ENCODE peak calls at places on chromosomes 1 and 21, in nine cellular contexts. Z is fibroblast of lung; M is CD8-positive, alpha-beta T cell; A is CD8-positive, alpha-beta memory T cell; O is sigmoid colon; I is OCI-LY7; N is cardiac muscle cell; D is upper lobe of right lung; R is neural progenitor cell. X is an unnamed sample.

GRCh38 chr1:30161953-30162352 is 561.4 kb downstream of the MATN1 start:
- DNase-seq in Z (no peak), M (no peak), A (no peak), O (no peak), I (no peak), N (no peak), D (no peak), R (no peak), X (no peak)

GRCh38 chr1:228650946-228651345 is 84.3 kb upstream of the RHOU start:
- DNase-seq in Z (no peak), M (no peak), A (no peak), O (no peak), I (no peak), N (no peak), D (no peak), R (no peak), X (no peak)

GRCh38 chr1:116855788-116856187 is 53.9 kb upstream of the PTGFRN start:
- DNase-seq in Z (peak; percentile 82), M (no peak), A (no peak), O (no peak), I (no peak), N (no peak), D (no peak), R (peak; percentile 36), X (no peak)

GRCh38 chr21:42845296-42845965 is 33.9 kb downstream of the WDR4 start:
- DNase-seq in Z (peak; percentile 10), M (no peak), A (no peak), O (peak; percentile 75), I (no peak), N (no peak), D (peak; percentile 73), R (no peak), X (no peak)

GRCh38 chr1:89271616-89272015 is 1.0 kb downstream of the GBP5 start:
- DNase-seq in Z (peak; percentile 1), M (no peak), A (no peak), O (no peak), I (no peak), N (no peak), D (no peak), R (no peak), X (no peak)

GRCh38 chr1:74065081-74065480 is 132.9 kb downstream of the LRRIQ3 start:
- DNase-seq in Z (no peak), M (no peak), A (no peak), O (no peak), I (no peak), N (no peak), D (no peak), R (no peak), X (no peak)

GRCh38 chr1:230781596-230781995 is 34.4 kb downstream of the CAPN9 start:
- DNase-seq in Z (no peak), M (no peak), A (no peak), O (no peak), I (no peak), N (no peak), D (no peak), R (no peak), X (no peak)

GRCh38 chr1:85940621-85941306 is 215.8 kb downstream of the COL24A1 start:
- DNase-seq in Z (peak; percentile 8), M (no peak), A (no peak), O (no peak), I (no peak), N (no peak), D (no peak), R (no peak), X (no peak)

GRCh38 chr1:216047821-216048220 is 375.4 kb downstream of the USH2A start:
- DNase-seq in Z (peak; percentile 17), M (no peak), A (no peak), O (no peak), I (no peak), N (no peak), D (no peak), R (no peak), X (no peak)

GRCh38 chr21:37562920-37563640 is 196.5 kb downstream of the DYRK1A start:
- DNase-seq in Z (no peak), M (no peak), A (no peak), O (peak; percentile 71), I (no peak), N (no peak), D (peak; percentile 71), R (no peak), X (peak; percentile 26)

GRCh38 chr1:22107126-22107525 is 35.8 kb downstream of the WNT4 start:
- DNase-seq in Z (no peak), M (no peak), A (no peak), O (no peak), I (no peak), N (no peak), D (no peak), R (no peak), X (no peak)

GRCh38 chr1:78560811-78561210 is 59.4 kb upstream of the IFI44L start:
- DNase-seq in Z (peak; percentile 28), M (no peak), A (no peak), O (no peak), I (no peak), N (no peak), D (no peak), R (no peak), X (no peak)

GRCh38 chr21:27570306-27570868 is 603.5 kb upstream of the ADAMTS5 start:
- DNase-seq in Z (peak; percentile 96), M (no peak), A (no peak), O (peak; percentile 83), I (no peak), N (no peak), D (no peak), R (no peak), X (peak; percentile 77)

GRCh38 chr1:36257375-36257767 is 33.1 kb downstream of the THRAP3 start:
- DNase-seq in Z (no peak), M (no peak), A (no peak), O (no peak), I (no peak), N (no peak), D (no peak), R (no peak), X (no peak)

GRCh38 chr1:117631361-117631760 is 25.5 kb downstream of the TENT5C start:
- DNase-seq in Z (no peak), M (no peak), A (no peak), O (no peak), I (peak; percentile 82), N (peak; percentile 3), D (no peak), R (no peak), X (no peak)

DNA sequence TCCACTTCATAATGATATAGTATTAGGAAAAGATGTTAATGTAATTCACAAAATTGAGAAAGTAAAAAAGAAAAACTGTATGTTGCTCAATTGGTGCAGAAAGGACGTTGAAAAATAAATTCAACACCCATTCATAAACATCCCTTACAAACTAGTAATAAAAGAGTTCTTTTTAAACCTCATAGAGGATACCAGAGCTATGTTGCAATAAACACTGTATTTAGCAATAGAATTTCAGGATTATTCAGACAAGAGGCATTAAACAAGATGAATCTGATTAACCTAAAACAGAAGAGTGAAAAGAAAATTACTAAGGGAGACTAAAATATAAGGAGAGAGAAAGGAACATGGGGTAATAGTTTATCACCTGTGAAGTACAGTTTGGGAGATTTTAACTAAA is 154.8 kb downstream of the NTPCR start:
- DNase-seq in Z (peak; percentile 84), M (no peak), A (no peak), O (no peak), I (no peak), N (no peak), D (no peak), R (no peak), X (no peak)
- H3K4me1 ChIP-seq in Z (no peaks in the 10 kb centered on the region), M (no peaks in the 10 kb centered on the region), A (no peaks in the 10 kb centered on the region), O (no peaks in the 10 kb centered on the region), I (no peaks in the 10 kb centered on the region), N (no peaks in the 10 kb centered on the region), D (no peaks in the 10 kb centered on the region), R (peaks cover 14% of the 10 kb centered on the region), X (no peaks in the 10 kb centered on the region)

GRCh38 chr1:91712981-91713841 is 172.7 kb downstream of the TGFBR3 start:
- DNase-seq in Z (peak; percentile 77), M (peak; percentile 32), A (peak; percentile 42), O (peak; percentile 89), I (no peak), N (no peak), D (no peak), R (no peak), X (peak; percentile 29)

GRCh38 chr1:91712393-91712792 is 173.6 kb downstream of the TGFBR3 start:
- DNase-seq in Z (no peak), M (no peak), A (no peak), O (no peak), I (no peak), N (no peak), D (no peak), R (no peak), X (no peak)

GRCh38 chr1:91710261-91710660 is 175.7 kb downstream of the TGFBR3 start:
- DNase-seq in Z (no peak), M (no peak), A (no peak), O (no peak), I (no peak), N (no peak), D (no peak), R (no peak), X (no peak)

GRCh38 chr1:91708691-91709090 is 177.3 kb downstream of the TGFBR3 start:
- DNase-seq in Z (no peak), M (no peak), A (no peak), O (no peak), I (no peak), N (no peak), D (no peak), R (no peak), X (no peak)

GRCh38 chr1:91711504-91712247 is 174.3 kb downstream of the TGFBR3 start:
- DNase-seq in Z (no peak), M (no peak), A (no peak), O (no peak), I (no peak), N (no peak), D (no peak), R (no peak), X (no peak)
- H3K4me1 ChIP-seq in Z (peaks cover 9% of the 10 kb centered on the region), M (peaks cover 6% of the 10 kb centered on the region), A (peaks cover 13% of the 10 kb centered on the region), O (peaks cover 3% of the 10 kb centered on the region), I (no peaks in the 10 kb centered on the region), N (peaks cover 27% of the 10 kb centered on the region), D (peaks cover 12% of the 10 kb centered on the region), R (peaks cover 8% of the 10 kb centered on the region), X (peaks cover 5% of the 10 kb centered on the region)

GRCh38 chr1:12099610-12100009 is 36.5 kb downstream of the TNFRSF8 start:
- DNase-seq in Z (no peak), M (no peak), A (no peak), O (no peak), I (no peak), N (no peak), D (no peak), R (no peak), X (no peak)
- H3K4me1 ChIP-seq in Z (no peaks in the 10 kb centered on the region), M (no peaks in the 10 kb centered on the region), A (peaks cover 5% of the 10 kb centered on the region), O (no peaks in the 10 kb centered on the region), I (no peaks in the 10 kb centered on the region), N (no peaks in the 10 kb centered on the region), D (no peaks in the 10 kb centered on the region), R (no peaks in the 10 kb centered on the region), X (no peaks in the 10 kb centered on the region)

DNA sequence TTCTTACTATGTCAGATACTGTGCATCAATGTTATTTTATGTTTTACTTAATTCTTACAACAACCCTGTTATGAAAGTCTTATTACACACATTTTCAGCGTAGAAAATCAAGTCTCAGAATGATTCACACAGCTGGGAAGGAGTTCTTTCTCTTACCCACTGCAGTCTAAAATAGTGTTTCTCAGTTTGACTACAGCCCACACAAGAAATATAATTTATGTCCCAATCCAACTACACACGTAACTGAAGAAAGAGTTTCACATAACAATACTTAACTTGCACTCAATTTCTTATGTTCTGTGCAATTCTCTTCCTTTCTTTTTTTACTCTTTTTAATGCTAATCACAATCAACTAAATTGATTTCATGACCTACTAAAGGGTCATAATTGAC is 252.8 kb upstream of the ADGRL2 start:
- DNase-seq in Z (no peak), M (no peak), A (no peak), O (no peak), I (no peak), N (no peak), D (no peak), R (no peak), X (no peak)
- H3K4me1 ChIP-seq in Z (no peaks in the 10 kb centered on the region), M (no peaks in the 10 kb centered on the region), A (no peaks in the 10 kb centered on the region), O (no peaks in the 10 kb centered on the region), I (no peaks in the 10 kb centered on the region), N (no peaks in the 10 kb centered on the region), D (peaks cover 8% of the 10 kb centered on the region), R (peaks cover 34% of the 10 kb centered on the region), X (no peaks in the 10 kb centered on the region)